ENCODE peak calls at places on chromosomes 5 and 9, in seven cellular contexts. One of them, this sample, is unnamed.
A peak's percentile ranks its signal among the peaks of the same experiment; 100 is the strongest.

GRCh38 chr5:93580387-93581100 is 475 bp downstream of the NR2F1-AS1 start:
- DNase-seq in A549: peak; percentile 26
- DNase-seq in right lobe of liver: no peak
- DNase-seq in endothelial cell of umbilical vein: peak; percentile 63
- DNase-seq in heart left ventricle: no peak
- DNase-seq in body of pancreas: no peak
- DNase-seq in HCT116: no peak
- DNase-seq in this sample: no peak

GRCh38 chr5:5144441-5144840 is 4.3 kb downstream of the ADAMTS16 start:
- DNase-seq in endothelial cell of umbilical vein: no peak
- DNase-seq in heart left ventricle: no peak
- DNase-seq in body of pancreas: no peak
- DNase-seq in HCT116: no peak
- DNase-seq in A549: no peak
- DNase-seq in right lobe of liver: no peak
- DNase-seq in this sample: no peak

GRCh38 chr9:17216011-17216410 is 81.2 kb downstream of the CNTLN start:
- DNase-seq in heart left ventricle: no peak
- DNase-seq in endothelial cell of umbilical vein: no peak
- DNase-seq in body of pancreas: no peak
- DNase-seq in A549: no peak
- DNase-seq in HCT116: no peak
- DNase-seq in right lobe of liver: no peak
- DNase-seq in this sample: no peak

GRCh38 chr9:131266301-131267229 is 9.7 kb downstream of the FAM78A start:
- DNase-seq in endothelial cell of umbilical vein: no peak
- DNase-seq in HCT116: no peak
- DNase-seq in A549: no peak
- DNase-seq in right lobe of liver: no peak
- DNase-seq in heart left ventricle: peak; percentile 66
- DNase-seq in body of pancreas: no peak
- DNase-seq in this sample: no peak

GRCh38 chr9:2243666-2244555 is 228.8 kb downstream of the SMARCA2 start:
- DNase-seq in HCT116: no peak
- DNase-seq in body of pancreas: no peak
- DNase-seq in heart left ventricle: no peak
- DNase-seq in endothelial cell of umbilical vein: peak; percentile 59
- DNase-seq in A549: no peak
- DNase-seq in right lobe of liver: no peak
- DNase-seq in this sample: no peak

GRCh38 chr9:133137451-133138231 is 16.6 kb upstream of the RALGDS start:
- DNase-seq in right lobe of liver: no peak
- DNase-seq in endothelial cell of umbilical vein: no peak
- DNase-seq in body of pancreas: peak; percentile 76
- DNase-seq in heart left ventricle: no peak
- DNase-seq in HCT116: no peak
- DNase-seq in A549: no peak
- DNase-seq in this sample: no peak

GRCh38 chr5:10668697-10669096 is 92.3 kb downstream of the DAP start:
- DNase-seq in body of pancreas: no peak
- DNase-seq in endothelial cell of umbilical vein: no peak
- DNase-seq in A549: no peak
- DNase-seq in HCT116: no peak
- DNase-seq in heart left ventricle: no peak
- DNase-seq in right lobe of liver: no peak
- DNase-seq in this sample: no peak

GRCh38 chr5:11491658-11492057 is 412.6 kb downstream of the CTNND2 start:
- DNase-seq in body of pancreas: no peak
- DNase-seq in HCT116: no peak
- DNase-seq in right lobe of liver: no peak
- DNase-seq in endothelial cell of umbilical vein: no peak
- DNase-seq in A549: no peak
- DNase-seq in heart left ventricle: no peak
- DNase-seq in this sample: no peak

GRCh38 chr9:34628656-34629491 is at the start of gene ARID3C:
- DNase-seq in A549: no peak
- DNase-seq in body of pancreas: peak; percentile 52
- DNase-seq in HCT116: no peak
- DNase-seq in right lobe of liver: peak; percentile 72
- DNase-seq in endothelial cell of umbilical vein: no peak
- DNase-seq in heart left ventricle: no peak
- DNase-seq in this sample: peak; percentile 55

GRCh38 chr5:4387295-4387694 is 752.8 kb upstream of the ADAMTS16 start:
- DNase-seq in right lobe of liver: no peak
- DNase-seq in A549: no peak
- DNase-seq in heart left ventricle: no peak
- DNase-seq in body of pancreas: no peak
- DNase-seq in HCT116: no peak
- DNase-seq in endothelial cell of umbilical vein: no peak
- DNase-seq in this sample: no peak

GRCh38 chr9:94443039-94443722 is 111.7 kb upstream of the PCAT7 start:
- DNase-seq in body of pancreas: no peak
- DNase-seq in right lobe of liver: no peak
- DNase-seq in HCT116: no peak
- DNase-seq in A549: no peak
- DNase-seq in heart left ventricle: no peak
- DNase-seq in endothelial cell of umbilical vein: no peak
- DNase-seq in this sample: no peak

GRCh38 chr5:10860196-10860543 is 99.1 kb upstream of the DAP start:
- DNase-seq in HCT116: no peak
- DNase-seq in body of pancreas: no peak
- DNase-seq in endothelial cell of umbilical vein: no peak
- DNase-seq in heart left ventricle: no peak
- DNase-seq in right lobe of liver: no peak
- DNase-seq in A549: no peak
- DNase-seq in this sample: no peak

GRCh38 chr9:111566234-111566633 is 33.2 kb downstream of the PTGR1 start:
- DNase-seq in endothelial cell of umbilical vein: peak; percentile 22
- DNase-seq in body of pancreas: no peak
- DNase-seq in A549: no peak
- DNase-seq in right lobe of liver: peak; percentile 70
- DNase-seq in heart left ventricle: peak; percentile 32
- DNase-seq in HCT116: no peak
- DNase-seq in this sample: no peak

GRCh38 chr5:141514330-141515111 is 25.6 kb downstream of the PCDHGC5 start:
- DNase-seq in heart left ventricle: no peak
- DNase-seq in A549: no peak
- DNase-seq in body of pancreas: no peak
- DNase-seq in HCT116: no peak
- DNase-seq in right lobe of liver: no peak
- DNase-seq in endothelial cell of umbilical vein: peak; percentile 28
- DNase-seq in this sample: no peak

GRCh38 chr5:174910245-174910737 is 185.9 kb downstream of the MSX2 start:
- DNase-seq in heart left ventricle: peak; percentile 55
- DNase-seq in HCT116: peak; percentile 49
- DNase-seq in A549: peak; percentile 58
- DNase-seq in right lobe of liver: peak; percentile 66
- DNase-seq in body of pancreas: peak; percentile 68
- DNase-seq in endothelial cell of umbilical vein: peak; percentile 3
- DNase-seq in this sample: peak; percentile 56

GRCh38 chr5:156534906-156535305 is 207.9 kb downstream of the SGCD start:
- DNase-seq in A549: no peak
- DNase-seq in heart left ventricle: no peak
- DNase-seq in HCT116: no peak
- DNase-seq in endothelial cell of umbilical vein: no peak
- DNase-seq in body of pancreas: no peak
- DNase-seq in right lobe of liver: no peak
- DNase-seq in this sample: no peak

GRCh38 chr5:54470191-54470590 is 14.7 kb downstream of the HSPB3 start:
- DNase-seq in endothelial cell of umbilical vein: no peak
- DNase-seq in HCT116: no peak
- DNase-seq in heart left ventricle: no peak
- DNase-seq in body of pancreas: no peak
- DNase-seq in A549: no peak
- DNase-seq in right lobe of liver: no peak
- DNase-seq in this sample: no peak

GRCh38 chr9:115891929-115892328 is 261.7 kb upstream of the PAPPA start:
- DNase-seq in heart left ventricle: no peak
- DNase-seq in right lobe of liver: no peak
- DNase-seq in HCT116: no peak
- DNase-seq in body of pancreas: no peak
- DNase-seq in A549: no peak
- DNase-seq in endothelial cell of umbilical vein: no peak
- DNase-seq in this sample: no peak

GRCh38 chr9:133738039-133738805 is at the start of gene SARDH:
- DNase-seq in body of pancreas: peak; percentile 71
- DNase-seq in HCT116: no peak
- DNase-seq in right lobe of liver: peak; percentile 95
- DNase-seq in endothelial cell of umbilical vein: peak; percentile 44
- DNase-seq in A549: no peak
- DNase-seq in heart left ventricle: peak; percentile 47
- DNase-seq in this sample: peak; percentile 52

GRCh38 chr9:71626395-71626794 is 141.9 kb downstream of the CEMIP2 start:
- DNase-seq in body of pancreas: no peak
- DNase-seq in right lobe of liver: no peak
- DNase-seq in heart left ventricle: no peak
- DNase-seq in A549: peak; percentile 19
- DNase-seq in endothelial cell of umbilical vein: no peak
- DNase-seq in HCT116: no peak
- DNase-seq in this sample: no peak

GRCh38 chr9:102206432-102206831 is 468.0 kb upstream of the GRIN3A start:
- DNase-seq in HCT116: no peak
- DNase-seq in right lobe of liver: no peak
- DNase-seq in endothelial cell of umbilical vein: no peak
- DNase-seq in A549: no peak
- DNase-seq in body of pancreas: no peak
- DNase-seq in heart left ventricle: no peak
- DNase-seq in this sample: no peak

GRCh38 chr5:28400076-28400475 is 1361.7 kb upstream of the CDH9 start:
- DNase-seq in A549: no peak
- DNase-seq in right lobe of liver: no peak
- DNase-seq in HCT116: no peak
- DNase-seq in body of pancreas: no peak
- DNase-seq in heart left ventricle: no peak
- DNase-seq in endothelial cell of umbilical vein: no peak
- DNase-seq in this sample: no peak

GRCh38 chr9:37761511-37761910 is 7.9 kb downstream of the TRMT10B start:
- DNase-seq in HCT116: no peak
- DNase-seq in A549: no peak
- DNase-seq in body of pancreas: no peak
- DNase-seq in endothelial cell of umbilical vein: no peak
- DNase-seq in right lobe of liver: no peak
- DNase-seq in heart left ventricle: no peak
- DNase-seq in this sample: no peak

GRCh38 chr9:125241863-125242739 is 958 bp upstream of the HSPA5 start:
- DNase-seq in heart left ventricle: peak; percentile 31
- DNase-seq in body of pancreas: peak; percentile 49
- DNase-seq in HCT116: no peak
- DNase-seq in endothelial cell of umbilical vein: no peak
- DNase-seq in A549: peak; percentile 58
- DNase-seq in right lobe of liver: peak; percentile 52
- DNase-seq in this sample: peak; percentile 40

GRCh38 chr5:102865171-102865509 is 110.0 kb downstream of the PAM start:
- DNase-seq in endothelial cell of umbilical vein: peak; percentile 55
- DNase-seq in right lobe of liver: no peak
- DNase-seq in body of pancreas: no peak
- DNase-seq in HCT116: peak; percentile 49
- DNase-seq in A549: no peak
- DNase-seq in heart left ventricle: no peak
- DNase-seq in this sample: no peak

GRCh38 chr5:67998709-67999251 is 216.8 kb upstream of the PIK3R1 start:
- DNase-seq in body of pancreas: no peak
- DNase-seq in right lobe of liver: peak; percentile 90
- DNase-seq in heart left ventricle: peak; percentile 42
- DNase-seq in HCT116: peak; percentile 64
- DNase-seq in A549: peak; percentile 32
- DNase-seq in endothelial cell of umbilical vein: peak; percentile 82
- DNase-seq in this sample: peak; percentile 50
- TF ChIP-seq POLR2A in body of pancreas: no peak
- TF ChIP-seq POLR2A in right lobe of liver: peak; percentile 67
- TF ChIP-seq POLR2A in heart left ventricle: no peak
- TF ChIP-seq POLR2A in HCT116: no peak
- TF ChIP-seq POLR2A in A549: no peak
- TF ChIP-seq POLR2A in endothelial cell of umbilical vein: peak; percentile 23
- TF ChIP-seq POLR2A in this sample: no peak

DNA sequence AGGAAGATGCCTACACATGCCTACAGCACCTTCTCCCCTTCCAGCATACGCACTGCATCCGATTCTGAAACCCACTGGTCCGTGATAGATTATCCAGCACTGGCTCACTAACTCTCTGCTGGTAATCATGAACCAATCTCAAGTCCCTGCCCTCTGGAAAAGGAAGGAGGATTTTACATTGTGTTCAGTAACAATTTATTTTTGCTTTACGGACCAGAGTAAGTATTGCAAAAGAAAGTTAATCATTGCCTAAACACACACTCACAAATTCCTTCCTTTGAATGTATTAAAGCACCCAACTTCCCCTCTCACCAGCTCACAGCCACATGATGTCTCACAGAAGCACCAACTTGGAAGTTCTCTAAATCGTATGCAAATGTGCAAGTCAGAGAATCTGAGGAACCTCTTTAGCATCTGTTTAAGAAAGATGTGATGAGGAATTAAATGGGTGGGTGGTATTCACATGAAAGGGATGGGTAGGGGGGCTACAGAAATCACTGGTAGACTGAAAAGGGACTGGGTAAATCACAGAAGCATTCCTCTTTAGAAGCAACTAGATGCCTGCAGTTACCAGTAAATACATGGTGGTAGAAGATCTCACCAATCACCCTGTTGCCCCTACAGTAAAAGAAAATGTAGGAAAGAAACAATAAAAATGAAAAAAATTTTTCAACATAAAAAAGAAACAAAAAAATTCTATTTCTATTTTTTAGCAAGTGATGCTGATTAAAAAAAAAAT is 8.4 kb downstream of the GNAQ start:
- DNase-seq in body of pancreas: no peak
- DNase-seq in A549: peak; percentile 53
- DNase-seq in endothelial cell of umbilical vein: peak; percentile 64
- DNase-seq in right lobe of liver: no peak
- DNase-seq in heart left ventricle: no peak
- DNase-seq in HCT116: no peak
- DNase-seq in this sample: no peak
- H3K4me3 ChIP-seq in body of pancreas: no peak overlapping the region
- H3K4me3 ChIP-seq in A549: peak overlapping the region; percentile 11
- H3K4me3 ChIP-seq in endothelial cell of umbilical vein: no peak overlapping the region
- H3K4me3 ChIP-seq in right lobe of liver: peak overlapping the region; percentile 15
- H3K4me3 ChIP-seq in heart left ventricle: peak overlapping the region; percentile 8
- H3K4me3 ChIP-seq in HCT116: no peak overlapping the region
- H3K4me3 ChIP-seq in this sample: no peak overlapping the region

DNA sequence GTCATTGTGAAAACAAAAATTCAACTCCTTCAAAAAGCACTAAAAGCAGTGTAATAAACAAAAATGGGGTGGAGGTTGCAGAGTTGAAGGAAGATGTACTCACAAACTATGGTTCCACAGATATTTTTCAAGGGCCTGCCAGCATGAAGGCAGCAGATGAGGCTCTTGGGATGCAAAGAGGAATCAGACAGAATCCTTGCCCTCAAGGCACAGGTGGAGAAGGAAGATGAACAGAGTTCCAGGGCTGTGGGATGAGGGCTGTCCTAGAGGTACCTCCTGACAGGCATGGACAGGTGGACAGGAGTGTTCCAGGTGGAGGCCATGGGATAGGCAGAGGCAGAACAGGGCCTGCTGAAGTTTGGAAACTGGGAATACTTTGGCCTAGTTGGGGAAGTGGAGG is 140.5 kb upstream of the ANKH start:
- DNase-seq in body of pancreas: no peak
- DNase-seq in endothelial cell of umbilical vein: no peak
- DNase-seq in heart left ventricle: no peak
- DNase-seq in HCT116: no peak
- DNase-seq in A549: no peak
- DNase-seq in right lobe of liver: no peak
- DNase-seq in this sample: no peak
- H3K4me1 ChIP-seq in body of pancreas: peaks cover 26% of the 10 kb centered on the region
- H3K4me1 ChIP-seq in endothelial cell of umbilical vein: peaks cover 23% of the 10 kb centered on the region
- H3K4me1 ChIP-seq in heart left ventricle: peaks cover 28% of the 10 kb centered on the region
- H3K4me1 ChIP-seq in HCT116: peaks cover 21% of the 10 kb centered on the region
- H3K4me1 ChIP-seq in A549: peaks cover 57% of the 10 kb centered on the region
- H3K4me1 ChIP-seq in right lobe of liver: no peaks in the 10 kb centered on the region
- H3K4me1 ChIP-seq in this sample: peaks cover 36% of the 10 kb centered on the region

GRCh38 chr9:122930933-122931850 is at the start of gene ZBTB26:
- DNase-seq in A549: peak; percentile 93
- DNase-seq in right lobe of liver: peak; percentile 98
- DNase-seq in heart left ventricle: peak; percentile 96
- DNase-seq in HCT116: peak; percentile 90
- DNase-seq in body of pancreas: peak; percentile 91
- DNase-seq in endothelial cell of umbilical vein: peak; percentile 95
- DNase-seq in this sample: peak; percentile 96
- TF ChIP-seq POLR2A in A549: peak; percentile 79
- TF ChIP-seq POLR2A in right lobe of liver: peak; percentile 70
- TF ChIP-seq POLR2A in heart left ventricle: no peak
- TF ChIP-seq POLR2A in HCT116: peak; percentile 61
- TF ChIP-seq POLR2A in body of pancreas: peak; percentile 71
- TF ChIP-seq POLR2A in endothelial cell of umbilical vein: peak; percentile 90
- TF ChIP-seq POLR2A in this sample: peak; percentile 68

This sample was measured in transverse colon.